ENCODE peak calls at places on chromosomes 16 and 17, in four cellular contexts. U is lower lobe of right lung, A is uterus, T is AG09319. L is an unnamed sample.

GRCh38 chr16:89365044-89365467 is 125.3 kb downstream of the ANKRD11 start:
- DNase-seq in U (no peak), A (no peak), T (no peak), L (peak)

GRCh38 chr17:44569459-44569858 is 12.2 kb downstream of the FZD2 start:
- DNase-seq in U (no peak), A (no peak), T (no peak), L (no peak)

GRCh38 chr17:11869680-11870394 is 127.4 kb downstream of the ZNF18 start:
- DNase-seq in U (no peak), A (no peak), T (no peak), L (no peak)

GRCh38 chr16:86303787-86304685 is 206.3 kb upstream of the FOXF1 start:
- DNase-seq in U (no peak), A (peak), T (no peak), L (no peak)

GRCh38 chr16:13594798-13595197 is 325.2 kb upstream of the ERCC4 start:
- DNase-seq in U (no peak), A (no peak), T (no peak), L (no peak)

GRCh38 chr16:49497466-49497865 is 123.9 kb downstream of the C16orf78 start:
- DNase-seq in U (no peak), A (peak), T (no peak), L (no peak)

GRCh38 chr17:46044286-46044928 is 45.4 kb downstream of the STH start:
- DNase-seq in U (no peak), A (peak), T (peak), L (no peak)

GRCh38 chr17:27529230-27529796 is 73.1 kb downstream of the KSR1 start:
- DNase-seq in U (peak), A (no peak), T (no peak), L (no peak)

GRCh38 chr16:79845734-79846135 is 245.2 kb upstream of the MAF start:
- DNase-seq in U (no peak), A (no peak), T (no peak), L (no peak)

GRCh38 chr17:17173921-17174320 is 32.2 kb downstream of the PLD6 start:
- DNase-seq in U (no peak), A (no peak), T (no peak), L (no peak)

GRCh38 chr16:5415123-5415522 is 317.5 kb upstream of the EEF2KMT start:
- DNase-seq in U (no peak), A (no peak), T (no peak), L (no peak)

GRCh38 chr16:46688101-46688656 is 799 bp downstream of the VPS35 start:
- DNase-seq in U (peak), A (no peak), T (no peak), L (no peak)

GRCh38 chr16:57516176-57516725 is 20.1 kb downstream of the CCDC102A start:
- DNase-seq in U (no peak), A (no peak), T (no peak), L (no peak)

GRCh38 chr17:79951361-79952264 is 84.1 kb downstream of the TBC1D16 start:
- DNase-seq in U (peak), A (peak), T (peak), L (peak)

GRCh38 chr16:65121870-65122723 is at the start of gene CDH11:
- DNase-seq in U (peak), A (peak), T (peak), L (peak)

GRCh38 chr16:1407749-1408148 is 6.8 kb downstream of the UNKL start:
- DNase-seq in U (no peak), A (peak), T (peak), L (no peak)

GRCh38 chr17:19876524-19877161 is 8.9 kb upstream of the ULK2 start:
- DNase-seq in U (peak), A (no peak), T (no peak), L (no peak)

GRCh38 chr17:75325827-75326586 is 36.8 kb upstream of the SLC25A19 start:
- DNase-seq in U (no peak), A (no peak), T (no peak), L (no peak)

GRCh38 chr17:76447931-76448652 is 4.9 kb downstream of the UBE2O start:
- DNase-seq in U (no peak), A (no peak), T (no peak), L (no peak)

GRCh38 chr17:61380217-61380835 is 19.3 kb upstream of the TBX2 start:
- DNase-seq in U (peak), A (no peak), T (no peak), L (no peak)

GRCh38 chr16:68744744-68745280 is 7.7 kb downstream of the CDH1 start:
- DNase-seq in U (peak), A (no peak), T (no peak), L (no peak)

GRCh38 chr16:48158296-48158695 is 2.5 kb upstream of the ABCC12 start:
- DNase-seq in U (no peak), A (no peak), T (no peak), L (peak)

GRCh38 chr16:85924675-85925074 is 25.7 kb downstream of the IRF8 start:
- DNase-seq in U (no peak), A (no peak), T (no peak), L (no peak)

GRCh38 chr17:66717680-66718079 is 117.2 kb upstream of the CACNG5 start:
- DNase-seq in U (no peak), A (no peak), T (no peak), L (peak)

GRCh38 chr17:78661092-78661770 is 84.0 kb upstream of the DNAH17 start:
- DNase-seq in U (no peak), A (no peak), T (no peak), L (no peak)

GRCh38 chr17:60094754-60095153 is 16.0 kb upstream of the HEATR6 start:
- DNase-seq in U (no peak), A (no peak), T (no peak), L (no peak)

GRCh38 chr16:68227183-68227793 is 8.6 kb downstream of the ESRP2 start:
- DNase-seq in U (no peak), A (no peak), T (no peak), L (peak)

GRCh38 chr17:2123467-2124251 is 68.8 kb downstream of the HIC1 start:
- DNase-seq in U (no peak), A (no peak), T (no peak), L (peak)

GRCh38 chr16:49315602-49316001 is 34.0 kb upstream of the CBLN1 start:
- DNase-seq in U (no peak), A (no peak), T (no peak), L (no peak)

GRCh38 chr17:48016112-48016511 is 21.5 kb downstream of the COPZ2 start:
- DNase-seq in U (peak), A (no peak), T (no peak), L (no peak)

GRCh38 chr16:56401482-56401881 is 23.9 kb downstream of the AMFR start:
- DNase-seq in U (no peak), A (no peak), T (no peak), L (no peak)

GRCh38 chr16:87653234-87653633 is 50.9 kb downstream of the JPH3 start:
- DNase-seq in U (no peak), A (no peak), T (no peak), L (no peak)

GRCh38 chr17:68143425-68143824 is 104.4 kb upstream of the AMZ2 start:
- DNase-seq in U (no peak), A (no peak), T (no peak), L (no peak)

GRCh38 chr16:65229191-65229662 is 107.4 kb upstream of the CDH11 start:
- DNase-seq in U (no peak), A (no peak), T (peak), L (no peak)

GRCh38 chr16:86961133-86961720 is 356.0 kb downstream of the C16orf95 start:
- DNase-seq in U (no peak), A (no peak), T (peak), L (no peak)

GRCh38 chr16:22353933-22354541 is 20.4 kb downstream of the CDR2 start:
- DNase-seq in U (no peak), A (no peak), T (no peak), L (no peak)

GRCh38 chr17:73827627-73828241 is 183.5 kb upstream of the SDK2 start:
- DNase-seq in U (no peak), A (no peak), T (no peak), L (no peak)

GRCh38 chr16:57834936-57835335 is 32.6 kb upstream of the KIFC3 start:
- DNase-seq in U (no peak), A (no peak), T (no peak), L (no peak)

GRCh38 chr16:47047804-47048203 is 74.3 kb upstream of the DNAJA2 start:
- DNase-seq in U (no peak), A (no peak), T (no peak), L (no peak)

DNA sequence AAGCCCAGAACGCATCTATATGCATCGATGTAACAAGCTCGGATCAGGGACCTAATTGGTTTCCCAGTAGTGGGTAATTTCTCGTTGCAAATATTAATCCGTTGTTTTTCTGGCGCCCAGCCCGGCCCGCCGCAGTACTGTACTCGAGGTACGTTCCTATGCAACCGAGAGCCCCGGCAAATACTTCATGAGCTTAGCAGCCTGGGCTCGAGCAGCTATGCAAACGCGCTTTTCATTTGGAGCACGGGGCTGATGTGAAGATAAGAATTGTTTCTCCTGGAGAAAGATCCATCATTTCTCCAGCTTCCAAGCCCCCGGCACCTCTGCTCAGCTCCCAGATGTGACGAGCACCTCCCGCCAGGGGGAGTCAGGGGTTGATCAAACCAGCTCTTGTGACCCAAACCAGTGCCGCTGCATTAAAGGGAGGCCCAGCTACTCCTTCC is 229.8 kb downstream of the KATNIP start:
- DNase-seq in U (peak), A (peak), T (peak), L (no peak)
- TF ChIP-seq CTCF in U (peak), A (peak), T (peak), L (no peak)

GRCh38 chr17:33642002-33642401 is 348.9 kb upstream of the ASIC2 start:
- DNase-seq in U (no peak), A (no peak), T (no peak), L (peak)

GRCh38 chr17:33653389-33653788 is 360.3 kb upstream of the ASIC2 start:
- DNase-seq in U (no peak), A (no peak), T (no peak), L (no peak)

GRCh38 chr17:33651631-33652030 is 358.5 kb upstream of the ASIC2 start:
- DNase-seq in U (no peak), A (no peak), T (no peak), L (no peak)

GRCh38 chr17:33647976-33648375 is 354.9 kb upstream of the ASIC2 start:
- DNase-seq in U (no peak), A (no peak), T (no peak), L (peak)
- TF ChIP-seq CTCF in U (peak), A (peak), T (no peak), L (peak)

DNA sequence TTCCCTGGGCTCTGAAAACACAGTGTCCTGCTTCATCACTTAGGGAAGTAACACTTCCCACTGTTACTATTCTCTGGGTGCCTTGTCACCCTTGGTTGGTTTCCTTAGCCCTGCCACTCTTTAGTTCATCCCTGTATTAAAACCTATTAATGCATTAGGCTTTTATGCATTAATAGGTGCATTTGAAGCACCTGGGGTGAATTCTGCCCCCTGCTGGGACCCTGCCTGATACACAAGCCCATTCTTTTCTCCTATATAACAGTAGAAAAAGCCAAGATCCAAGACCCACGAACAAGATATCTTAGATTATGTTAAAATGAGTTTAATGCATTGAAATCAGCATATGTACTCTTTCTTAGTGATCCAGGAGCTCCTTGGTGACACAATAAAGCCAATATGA is 235.7 kb downstream of the PMP22 start:
- DNase-seq in U (no peak), A (no peak), T (no peak), L (no peak)
- TF ChIP-seq CTCF in U (no peak), A (no peak), T (no peak), L (no peak)

DNA sequence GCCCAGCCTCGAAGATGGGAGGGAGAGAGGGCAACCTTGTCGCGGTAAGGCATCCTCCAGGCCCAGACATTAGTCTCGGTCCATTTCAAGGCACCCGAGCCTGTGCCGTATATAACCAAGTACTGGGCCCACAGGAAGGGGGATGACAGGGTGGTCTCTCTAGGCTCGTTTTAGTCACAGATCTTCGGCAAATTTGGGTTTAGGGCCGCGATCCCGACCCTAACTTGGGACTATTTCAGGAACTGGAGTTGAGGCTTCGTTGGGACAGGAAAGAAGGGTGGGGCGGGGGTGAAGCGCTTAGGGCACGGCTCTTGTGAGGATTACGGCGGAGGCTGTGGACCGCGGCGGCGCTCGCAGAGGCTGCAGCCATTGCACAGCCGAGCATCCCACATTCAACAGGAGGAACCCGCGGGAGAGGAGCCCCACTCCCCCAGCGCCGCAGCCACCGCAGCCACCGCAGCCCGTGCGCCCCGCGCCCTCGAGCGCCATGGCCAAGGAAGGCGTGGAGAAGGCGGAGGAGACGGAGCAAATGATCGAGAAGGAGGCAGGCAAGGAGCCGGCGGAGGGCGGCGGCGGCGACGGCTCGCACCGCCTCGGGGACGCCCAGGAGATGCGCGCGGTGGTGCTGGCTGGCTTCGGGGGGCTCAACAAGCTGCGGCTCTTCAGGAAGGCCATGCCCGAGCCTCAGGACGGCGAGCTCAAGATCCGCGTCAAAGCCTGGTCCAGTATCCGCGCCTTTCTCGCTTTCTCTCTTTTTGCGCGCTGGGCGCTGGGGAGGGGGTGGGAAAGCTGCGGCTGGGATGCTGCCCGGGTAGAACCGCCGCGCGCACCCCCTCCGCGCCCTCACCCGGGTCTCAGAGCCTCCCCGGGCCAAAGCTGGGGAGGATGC is at the start of gene VAT1L:
- DNase-seq in U (no peak), A (no peak), T (no peak), L (peak)
- TF ChIP-seq CTCF in U (no peak), A (no peak), T (no peak), L (no peak)

DNA sequence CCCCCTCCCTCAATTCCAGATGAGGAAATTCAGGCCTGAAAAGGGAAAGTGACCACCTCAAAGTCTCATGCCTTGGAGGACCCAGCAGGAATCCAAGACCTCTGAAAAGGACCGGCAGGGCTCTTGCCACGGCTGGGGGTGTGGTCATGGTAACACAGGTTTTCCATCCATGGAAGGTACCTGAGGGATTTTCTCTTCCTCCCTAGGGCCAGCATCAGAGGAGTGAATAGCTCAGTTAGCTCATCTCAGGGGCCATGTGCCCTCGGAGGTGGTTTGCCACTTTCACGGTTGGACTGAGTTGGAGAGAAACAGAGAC is 1.3 kb downstream of the CIITA start:
- DNase-seq in U (no peak), A (no peak), T (no peak), L (no peak)
- TF ChIP-seq CTCF in U (no peak), A (no peak), T (no peak), L (no peak)